ENCODE peak calls at places on chromosomes 6 and 20, in six cellular contexts. One of them, this sample, is unnamed.

GRCh38 chr6:159435701-159436100 is 257.3 kb downstream of the SOD2 start:
- DNase-seq in H9: no peak
- DNase-seq in H1: no peak
- DNase-seq in mesenchymal stem cell: no peak
- DNase-seq in IMR-90: no peak
- DNase-seq in neuronal stem cell: no peak
- DNase-seq in this sample: no peak

GRCh38 chr6:13260116-13260598 is 68.2 kb downstream of the TBC1D7 start:
- DNase-seq in H1: no peak
- DNase-seq in mesenchymal stem cell: no peak
- DNase-seq in H9: no peak
- DNase-seq in neuronal stem cell: no peak
- DNase-seq in IMR-90: no peak
- DNase-seq in this sample: no peak

GRCh38 chr20:58471161-58471834 is 43.9 kb downstream of the APCDD1L start:
- DNase-seq in mesenchymal stem cell: no peak
- DNase-seq in IMR-90: peak
- DNase-seq in H9: no peak
- DNase-seq in neuronal stem cell: no peak
- DNase-seq in H1: peak
- DNase-seq in this sample: no peak

GRCh38 chr6:119036076-119036475 is 42.4 kb downstream of the FAM184A start:
- DNase-seq in mesenchymal stem cell: no peak
- DNase-seq in H9: no peak
- DNase-seq in IMR-90: no peak
- DNase-seq in H1: no peak
- DNase-seq in neuronal stem cell: no peak
- DNase-seq in this sample: no peak

GRCh38 chr6:54916858-54917257 is 70.3 kb downstream of the FAM83B start:
- DNase-seq in H9: no peak
- DNase-seq in neuronal stem cell: no peak
- DNase-seq in mesenchymal stem cell: no peak
- DNase-seq in H1: no peak
- DNase-seq in IMR-90: peak
- DNase-seq in this sample: no peak

GRCh38 chr6:3457710-3458605 is 1.1 kb upstream of the SLC22A23 start:
- DNase-seq in mesenchymal stem cell: peak
- DNase-seq in IMR-90: no peak
- DNase-seq in neuronal stem cell: no peak
- DNase-seq in H1: no peak
- DNase-seq in H9: peak
- DNase-seq in this sample: peak

GRCh38 chr6:15498640-15499039 is 164.2 kb downstream of the DTNBP1 start:
- DNase-seq in IMR-90: no peak
- DNase-seq in H1: no peak
- DNase-seq in neuronal stem cell: no peak
- DNase-seq in H9: no peak
- DNase-seq in mesenchymal stem cell: no peak
- DNase-seq in this sample: no peak

GRCh38 chr6:56046576-56046975 is 171.2 kb upstream of the BMP5 start:
- DNase-seq in H9: no peak
- DNase-seq in mesenchymal stem cell: peak
- DNase-seq in IMR-90: peak
- DNase-seq in H1: no peak
- DNase-seq in neuronal stem cell: no peak
- DNase-seq in this sample: no peak

GRCh38 chr20:8812818-8813217 is 256.1 kb upstream of the PLCB4 start:
- DNase-seq in IMR-90: no peak
- DNase-seq in neuronal stem cell: no peak
- DNase-seq in H1: peak
- DNase-seq in H9: peak
- DNase-seq in mesenchymal stem cell: no peak
- DNase-seq in this sample: no peak

GRCh38 chr6:18216411-18216810 is 47.9 kb downstream of the DEK start:
- DNase-seq in neuronal stem cell: no peak
- DNase-seq in H1: no peak
- DNase-seq in IMR-90: peak
- DNase-seq in mesenchymal stem cell: peak
- DNase-seq in H9: no peak
- DNase-seq in this sample: peak

GRCh38 chr6:83138118-83138722 is 54.8 kb downstream of the PGM3 start:
- DNase-seq in mesenchymal stem cell: no peak
- DNase-seq in H9: no peak
- DNase-seq in neuronal stem cell: no peak
- DNase-seq in H1: no peak
- DNase-seq in IMR-90: no peak
- DNase-seq in this sample: no peak

GRCh38 chr6:43495409-43495941 is 14.7 kb downstream of the LRRC73 start:
- DNase-seq in neuronal stem cell: no peak
- DNase-seq in H1: no peak
- DNase-seq in mesenchymal stem cell: peak
- DNase-seq in IMR-90: no peak
- DNase-seq in H9: no peak
- DNase-seq in this sample: peak

GRCh38 chr20:58981564-58982364 is 708 bp downstream of the NELFCD start:
- DNase-seq in neuronal stem cell: peak
- DNase-seq in mesenchymal stem cell: peak
- DNase-seq in H1: peak
- DNase-seq in IMR-90: peak
- DNase-seq in H9: no peak
- DNase-seq in this sample: peak

GRCh38 chr6:35596448-35597442 is 84.0 kb upstream of the TULP1 start:
- DNase-seq in mesenchymal stem cell: peak
- DNase-seq in IMR-90: peak
- DNase-seq in H9: no peak
- DNase-seq in neuronal stem cell: no peak
- DNase-seq in H1: no peak
- DNase-seq in this sample: no peak

GRCh38 chr6:22062807-22063408 is 233.9 kb downstream of the PRL start:
- DNase-seq in IMR-90: no peak
- DNase-seq in H1: no peak
- DNase-seq in mesenchymal stem cell: no peak
- DNase-seq in neuronal stem cell: no peak
- DNase-seq in H9: no peak
- DNase-seq in this sample: no peak
- H2AFZ ChIP-seq in IMR-90: no peak
- H2AFZ ChIP-seq in H1: no peak
- H2AFZ ChIP-seq in mesenchymal stem cell: no peak
- H2AFZ ChIP-seq in neuronal stem cell: no peak
- H2AFZ ChIP-seq in H9: no peak
- H2AFZ ChIP-seq in this sample: no peak

GRCh38 chr20:32975698-32976674 is 28.2 kb downstream of the SUN5 start:
- DNase-seq in H9: peak
- DNase-seq in H1: peak
- DNase-seq in mesenchymal stem cell: no peak
- DNase-seq in IMR-90: no peak
- DNase-seq in neuronal stem cell: no peak
- DNase-seq in this sample: peak
- H3K4ac ChIP-seq in H9: no peak
- H3K4ac ChIP-seq in H1: peak
- H3K4ac ChIP-seq in mesenchymal stem cell: no peak
- H3K4ac ChIP-seq in IMR-90: no peak
- H3K4ac ChIP-seq in neuronal stem cell: no peak
- H3K4ac ChIP-seq in this sample: no peak

GRCh38 chr6:38400101-38400500 is 239.6 kb downstream of the BTBD9 start:
- DNase-seq in H9: no peak
- DNase-seq in mesenchymal stem cell: no peak
- DNase-seq in IMR-90: no peak
- DNase-seq in neuronal stem cell: no peak
- DNase-seq in H1: no peak
- DNase-seq in this sample: no peak
- H2AFZ ChIP-seq in H9: no peak
- H2AFZ ChIP-seq in mesenchymal stem cell: no peak
- H2AFZ ChIP-seq in IMR-90: no peak
- H2AFZ ChIP-seq in neuronal stem cell: no peak
- H2AFZ ChIP-seq in H1: no peak
- H2AFZ ChIP-seq in this sample: no peak

GRCh38 chr6:30689022-30689865 is 1.5 kb downstream of the NRM start:
- DNase-seq in H9: no peak
- DNase-seq in mesenchymal stem cell: no peak
- DNase-seq in H1: no peak
- DNase-seq in IMR-90: no peak
- DNase-seq in neuronal stem cell: no peak
- DNase-seq in this sample: no peak

GRCh38 chr6:30688569-30688968 is 2.1 kb upstream of the PPP1R18 start:
- DNase-seq in H1: no peak
- DNase-seq in mesenchymal stem cell: no peak
- DNase-seq in IMR-90: no peak
- DNase-seq in H9: no peak
- DNase-seq in neuronal stem cell: no peak
- DNase-seq in this sample: no peak

GRCh38 chr6:30685977-30686907 is at the start of gene PPP1R18:
- DNase-seq in IMR-90: peak
- DNase-seq in mesenchymal stem cell: peak
- DNase-seq in H9: peak
- DNase-seq in neuronal stem cell: no peak
- DNase-seq in H1: no peak
- DNase-seq in this sample: peak

GRCh38 chr6:30686908-30687658 is 638 bp upstream of the PPP1R18 start:
- DNase-seq in neuronal stem cell: peak
- DNase-seq in mesenchymal stem cell: peak
- DNase-seq in H9: peak
- DNase-seq in IMR-90: peak
- DNase-seq in H1: peak
- DNase-seq in this sample: peak

GRCh38 chr6:30687659-30688431 is 1.4 kb upstream of the PPP1R18 start:
- DNase-seq in H9: peak
- DNase-seq in IMR-90: peak
- DNase-seq in H1: no peak
- DNase-seq in mesenchymal stem cell: peak
- DNase-seq in neuronal stem cell: no peak
- DNase-seq in this sample: no peak
- H3K4ac ChIP-seq in H9: no peak
- H3K4ac ChIP-seq in IMR-90: peak
- H3K4ac ChIP-seq in H1: peak
- H3K4ac ChIP-seq in mesenchymal stem cell: peak
- H3K4ac ChIP-seq in neuronal stem cell: no peak
- H3K4ac ChIP-seq in this sample: peak

DNA sequence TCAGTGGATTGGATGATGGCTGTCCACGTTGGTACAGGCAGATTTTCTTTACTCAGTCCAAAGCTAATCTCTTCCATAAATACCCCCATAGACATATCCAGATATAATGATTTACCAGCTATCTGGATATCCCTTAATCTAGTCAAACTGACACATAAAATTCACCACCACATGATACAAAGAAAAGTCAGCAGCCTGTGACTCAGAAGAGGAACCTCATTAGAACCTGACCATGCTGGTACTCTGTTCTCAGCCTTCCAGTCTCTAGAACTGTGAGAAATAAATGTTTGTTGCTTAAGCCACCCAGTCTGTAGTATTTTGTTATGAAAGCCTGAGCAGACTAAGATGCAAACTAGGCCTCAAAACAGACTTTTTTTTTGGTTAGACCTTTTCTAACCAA is 431.3 kb upstream of the RNF217 start:
- DNase-seq in IMR-90: no peak
- DNase-seq in H9: no peak
- DNase-seq in neuronal stem cell: no peak
- DNase-seq in mesenchymal stem cell: no peak
- DNase-seq in H1: no peak
- DNase-seq in this sample: peak
- H2AFZ ChIP-seq in IMR-90: no peak
- H2AFZ ChIP-seq in H9: no peak
- H2AFZ ChIP-seq in neuronal stem cell: no peak
- H2AFZ ChIP-seq in mesenchymal stem cell: no peak
- H2AFZ ChIP-seq in H1: no peak
- H2AFZ ChIP-seq in this sample: no peak

GRCh38 chr6:148747493-148748160 is 797 bp downstream of the UST start:
- DNase-seq in mesenchymal stem cell: peak
- DNase-seq in neuronal stem cell: peak
- DNase-seq in H1: peak
- DNase-seq in H9: peak
- DNase-seq in IMR-90: peak
- DNase-seq in this sample: peak
- H3K4ac ChIP-seq in mesenchymal stem cell: peak
- H3K4ac ChIP-seq in neuronal stem cell: no peak
- H3K4ac ChIP-seq in H1: peak
- H3K4ac ChIP-seq in H9: no peak
- H3K4ac ChIP-seq in IMR-90: peak
- H3K4ac ChIP-seq in this sample: no peak

GRCh38 chr6:45574885-45575284 is 197.2 kb upstream of the SUPT3H start:
- DNase-seq in H1: no peak
- DNase-seq in neuronal stem cell: no peak
- DNase-seq in H9: no peak
- DNase-seq in IMR-90: no peak
- DNase-seq in mesenchymal stem cell: no peak
- DNase-seq in this sample: peak
- H2AFZ ChIP-seq in H1: no peak
- H2AFZ ChIP-seq in neuronal stem cell: no peak
- H2AFZ ChIP-seq in H9: no peak
- H2AFZ ChIP-seq in IMR-90: no peak
- H2AFZ ChIP-seq in mesenchymal stem cell: no peak
- H2AFZ ChIP-seq in this sample: no peak

GRCh38 chr6:11648889-11649288 is 111.3 kb downstream of the TMEM170B start:
- DNase-seq in IMR-90: no peak
- DNase-seq in mesenchymal stem cell: no peak
- DNase-seq in H1: peak
- DNase-seq in H9: no peak
- DNase-seq in neuronal stem cell: no peak
- DNase-seq in this sample: no peak
- H3K4ac ChIP-seq in IMR-90: peak
- H3K4ac ChIP-seq in mesenchymal stem cell: peak
- H3K4ac ChIP-seq in H1: no peak
- H3K4ac ChIP-seq in H9: no peak
- H3K4ac ChIP-seq in neuronal stem cell: no peak
- H3K4ac ChIP-seq in this sample: no peak

GRCh38 chr6:33621396-33622388 is 570 bp downstream of the ITPR3 start:
- DNase-seq in H1: peak
- DNase-seq in mesenchymal stem cell: peak
- DNase-seq in H9: peak
- DNase-seq in neuronal stem cell: no peak
- DNase-seq in IMR-90: no peak
- DNase-seq in this sample: peak
- H2AFZ ChIP-seq in H1: no peak
- H2AFZ ChIP-seq in mesenchymal stem cell: peak
- H2AFZ ChIP-seq in H9: no peak
- H2AFZ ChIP-seq in neuronal stem cell: peak
- H2AFZ ChIP-seq in IMR-90: peak
- H2AFZ ChIP-seq in this sample: peak

This sample was measured in trophoblast cell.